ENCODE peak calls at places on chromosomes 13 and 19, in nine cellular contexts. L, C, H, I, P, N, T, E and J are unnamed samples.
A peak's percentile ranks its signal among the peaks of the same experiment; 100 is the strongest.

GRCh38 chr13:55263045-55263444 is 1877.7 kb upstream of the PRR20A start:
- DNase-seq in T (no peak), I (no peak), H (no peak), C (no peak), L (no peak), N (no peak), P (no peak), E (no peak), J (no peak)

GRCh38 chr13:78497702-78498319 is 105.5 kb downstream of the POU4F1 start:
- DNase-seq in N (no peak), T (no peak), H (no peak), I (no peak), P (no peak), L (no peak), E (no peak), C (no peak), J (no peak)

GRCh38 chr19:728011-728410 is 19.3 kb downstream of the PALM start:
- DNase-seq in H (no peak), I (no peak), N (no peak), L (peak; percentile 75), T (no peak), E (no peak), C (peak; percentile 74), P (no peak), J (no peak)

GRCh38 chr13:104256701-104257100 is 1190.5 kb upstream of the SLC10A2 start:
- DNase-seq in N (no peak), T (no peak), I (no peak), E (no peak), P (no peak), H (no peak), L (no peak), C (no peak), J (no peak)

GRCh38 chr13:111484129-111484925 is 163.9 kb downstream of the TEX29 start:
- DNase-seq in T (no peak), P (no peak), L (no peak), E (peak; percentile 17), I (no peak), N (no peak), C (no peak), H (no peak), J (no peak)

GRCh38 chr13:46516624-46517318 is 36.2 kb upstream of the LRCH1 start:
- DNase-seq in P (peak; percentile 57), H (no peak), I (no peak), T (no peak), N (no peak), C (no peak), L (no peak), E (no peak), J (no peak)

GRCh38 chr13:25783480-25784081 is 268.2 kb downstream of the SHISA2 start:
- DNase-seq in E (no peak), T (no peak), C (no peak), H (no peak), P (no peak), L (no peak), N (no peak), I (no peak), J (no peak)

GRCh38 chr13:91400094-91400462 is 1.7 kb downstream of the GPC5 start:
- DNase-seq in L (no peak), P (no peak), T (no peak), C (no peak), I (no peak), N (no peak), E (no peak), H (no peak), J (no peak)

GRCh38 chr19:45331411-45331810 is 8.7 kb upstream of the CKM start:
- DNase-seq in C (no peak), P (no peak), N (no peak), H (no peak), T (no peak), E (no peak), I (no peak), L (no peak), J (no peak)

GRCh38 chr13:66665991-66666390 is 564.1 kb downstream of the PCDH9 start:
- DNase-seq in L (peak; percentile 96), E (no peak), H (no peak), P (peak; percentile 86), I (no peak), C (peak; percentile 27), T (no peak), N (peak; percentile 5), J (peak; percentile 88)

GRCh38 chr13:43153436-43154082 is 130.2 kb downstream of the DNAJC15 start:
- DNase-seq in C (no peak), E (no peak), H (no peak), L (no peak), I (no peak), N (no peak), T (no peak), P (peak; percentile 92), J (peak; percentile 44)

GRCh38 chr13:55106509-55106908 is 2034.2 kb upstream of the PRR20A start:
- DNase-seq in P (no peak), T (no peak), L (no peak), I (no peak), C (no peak), H (no peak), N (no peak), E (no peak), J (no peak)

GRCh38 chr13:114059946-114060860 is 72.2 kb downstream of the RASA3 start:
- DNase-seq in I (no peak), E (no peak), T (no peak), C (peak; percentile 66), P (no peak), N (no peak), H (no peak), L (no peak), J (no peak)

GRCh38 chr19:8460516-8461298 is 15.9 kb downstream of the HNRNPM start:
- DNase-seq in N (no peak), E (no peak), L (no peak), T (no peak), I (peak; percentile 35), P (peak; percentile 18), C (no peak), H (no peak), J (no peak)

GRCh38 chr19:35531291-35531690 is 2.0 kb upstream of the GAPDHS start:
- DNase-seq in L (no peak), T (no peak), C (no peak), N (no peak), I (no peak), H (no peak), P (no peak), E (no peak), J (no peak)

GRCh38 chr19:2050991-2051770 is at the start of gene MKNK2:
- DNase-seq in P (peak; percentile 97), I (peak; percentile 89), E (peak; percentile 94), N (no peak), L (peak; percentile 96), T (peak; percentile 94), C (peak; percentile 93), H (peak; percentile 97), J (peak; percentile 79)
- H3K4me1 ChIP-seq in P (peaks cover 49% of the 10 kb centered on the region), I (peaks cover 18% of the 10 kb centered on the region), E (peaks cover 81% of the 10 kb centered on the region), N (peaks cover 8% of the 10 kb centered on the region), L (peaks cover 7% of the 10 kb centered on the region), T (peaks cover 69% of the 10 kb centered on the region), C (peaks cover 48% of the 10 kb centered on the region), H (peaks cover 78% of the 10 kb centered on the region), J (peaks cover 30% of the 10 kb centered on the region)

GRCh38 chr19:5126498-5127223 is 157.7 kb downstream of the KDM4B start:
- DNase-seq in T (no peak), L (no peak), I (no peak), H (no peak), P (no peak), C (no peak), E (no peak), N (no peak), J (no peak)

GRCh38 chr19:5125797-5126497 is 157.0 kb downstream of the KDM4B start:
- DNase-seq in T (no peak), H (no peak), P (no peak), L (no peak), I (no peak), N (peak; percentile 58), C (no peak), E (no peak), J (peak; percentile 4)

GRCh38 chr19:5123646-5124045 is 154.7 kb downstream of the KDM4B start:
- DNase-seq in H (no peak), N (no peak), P (no peak), E (no peak), L (peak; percentile 54), I (no peak), T (no peak), C (no peak), J (no peak)

GRCh38 chr19:5124111-5124855 is 155.4 kb downstream of the KDM4B start:
- DNase-seq in T (no peak), C (no peak), P (no peak), E (no peak), I (no peak), H (no peak), N (no peak), L (no peak), J (no peak)

DNA sequence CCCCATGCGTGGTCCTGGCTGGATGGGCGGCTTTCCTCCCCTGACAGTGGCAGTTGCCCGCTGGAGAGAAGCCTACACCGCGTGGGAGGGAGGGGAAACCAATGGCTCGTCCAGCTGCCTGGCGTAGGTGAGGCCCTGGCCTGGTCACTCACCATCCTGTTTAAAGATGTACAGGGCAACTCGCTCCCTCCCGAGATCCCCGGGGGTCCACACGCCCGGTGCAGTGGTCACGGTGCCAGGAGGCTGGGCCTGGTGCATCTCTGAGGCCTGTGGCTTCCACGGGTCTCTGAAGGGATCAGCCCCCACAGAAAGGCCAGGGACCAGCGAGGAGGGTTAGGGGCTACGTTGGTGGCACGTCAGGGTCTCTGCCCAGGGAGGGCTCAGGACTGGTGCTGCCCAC is 156.5 kb downstream of the KDM4B start:
- DNase-seq in P (no peak), N (no peak), E (no peak), T (no peak), L (no peak), C (no peak), H (no peak), I (no peak), J (no peak)
- H3K4me1 ChIP-seq in P (peaks cover 9% of the 10 kb centered on the region), N (peaks cover 25% of the 10 kb centered on the region), E (peaks cover 39% of the 10 kb centered on the region), T (peaks cover 4% of the 10 kb centered on the region), L (peaks cover 35% of the 10 kb centered on the region), C (peaks cover 15% of the 10 kb centered on the region), H (peaks cover 62% of the 10 kb centered on the region), I (no peaks in the 10 kb centered on the region), J (peaks cover 22% of the 10 kb centered on the region)

GRCh38 chr19:54151362-54152035 is 8.0 kb downstream of the LENG1 start:
- DNase-seq in P (no peak), H (no peak), L (no peak), E (no peak), I (no peak), T (no peak), N (no peak), C (no peak), J (no peak)
- H3K4me1 ChIP-seq in P (peaks cover 21% of the 10 kb centered on the region), H (peaks cover 4% of the 10 kb centered on the region), L (no peaks in the 10 kb centered on the region), E (peaks cover 4% of the 10 kb centered on the region), I (no peaks in the 10 kb centered on the region), T (no peaks in the 10 kb centered on the region), N (no peaks in the 10 kb centered on the region), C (no peaks in the 10 kb centered on the region), J (no peaks in the 10 kb centered on the region)

DNA sequence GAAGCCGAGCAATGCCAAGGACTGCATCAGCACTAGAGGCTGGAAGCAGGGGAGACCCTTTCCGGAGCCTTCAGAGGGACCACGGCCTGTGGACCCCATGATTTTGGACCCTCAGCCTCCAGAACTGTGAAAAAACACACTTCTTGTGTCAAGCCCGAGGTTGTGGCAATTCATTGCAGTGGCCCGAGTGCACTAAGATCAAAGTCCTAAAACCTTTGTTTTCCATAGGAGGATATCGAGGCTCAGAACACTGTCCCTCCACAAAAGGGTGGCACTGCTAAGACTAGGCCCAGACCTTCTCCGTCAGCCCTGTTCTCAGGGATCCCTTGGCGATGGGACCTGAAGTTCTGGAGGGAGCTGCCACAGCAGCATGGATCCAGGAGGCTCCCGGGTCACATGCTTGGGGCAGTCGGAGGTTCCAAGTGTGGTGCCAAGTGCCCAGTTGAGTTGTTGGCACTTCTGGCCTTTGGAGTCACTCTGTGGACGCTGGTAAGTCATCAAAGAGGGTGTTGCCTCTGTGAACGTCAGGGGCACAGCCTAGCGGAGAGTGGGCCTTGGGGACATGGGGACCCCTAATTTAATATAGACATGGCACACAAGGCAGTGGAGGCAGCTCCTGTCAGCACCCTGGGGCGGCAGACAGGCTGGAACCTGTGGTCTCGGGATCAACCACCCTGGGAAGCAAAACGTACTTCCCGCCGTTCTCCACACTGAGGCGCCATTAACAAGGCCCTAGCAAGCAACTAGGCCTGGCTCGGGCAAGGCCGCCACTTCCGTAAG is 199.2 kb downstream of the COL4A1 start:
- DNase-seq in E (no peak), L (no peak), P (no peak), C (no peak), N (no peak), T (no peak), I (no peak), H (no peak), J (no peak)
- H3K4me1 ChIP-seq in E (peaks cover 13% of the 10 kb centered on the region), L (no peaks in the 10 kb centered on the region), P (peaks cover 41% of the 10 kb centered on the region), C (peaks cover 13% of the 10 kb centered on the region), N (no peaks in the 10 kb centered on the region), T (no peaks in the 10 kb centered on the region), I (no peaks in the 10 kb centered on the region), H (peaks cover 3% of the 10 kb centered on the region), J (peaks cover 10% of the 10 kb centered on the region)